ENCODE peak calls at places on chromosome 11, in seven cellular contexts. One of them, this sample, is unnamed.

GRCh38 chr11:30285416-30286121 is 37.3 kb upstream of the ARL14EP start:
- DNase-seq in RWPE1: no peak
- DNase-seq in AG09309: no peak
- DNase-seq in activated naive CD4-positive, alpha-beta T cell: no peak
- DNase-seq in right cardiac atrium: no peak
- DNase-seq in stimulated activated naive CD8-positive, alpha-beta T cell treated with anti-CD3 and anti-CD28 coated beads, Interleukin-15, amount 100 ng/mL, for 72 hours: no peak
- DNase-seq in effector CD8-positive, alpha-beta T cell: no peak
- DNase-seq in this sample: no peak

GRCh38 chr11:102664001-102664752 is 39.0 kb upstream of the MMP20 start:
- DNase-seq in RWPE1: no peak
- DNase-seq in AG09309: no peak
- DNase-seq in activated naive CD4-positive, alpha-beta T cell: no peak
- DNase-seq in right cardiac atrium: no peak
- DNase-seq in stimulated activated naive CD8-positive, alpha-beta T cell treated with anti-CD3 and anti-CD28 coated beads, Interleukin-15, amount 100 ng/mL, for 72 hours: peak
- DNase-seq in effector CD8-positive, alpha-beta T cell: no peak
- DNase-seq in this sample: no peak

GRCh38 chr11:75031771-75032549 is 43.2 kb downstream of the NEU3 start:
- DNase-seq in RWPE1: peak
- DNase-seq in AG09309: no peak
- DNase-seq in activated naive CD4-positive, alpha-beta T cell: peak
- DNase-seq in right cardiac atrium: peak
- DNase-seq in stimulated activated naive CD8-positive, alpha-beta T cell treated with anti-CD3 and anti-CD28 coated beads, Interleukin-15, amount 100 ng/mL, for 72 hours: peak
- DNase-seq in effector CD8-positive, alpha-beta T cell: peak
- DNase-seq in this sample: no peak

GRCh38 chr11:78101073-78101472 is 21.4 kb upstream of the NDUFC2 start:
- DNase-seq in RWPE1: no peak
- DNase-seq in AG09309: no peak
- DNase-seq in activated naive CD4-positive, alpha-beta T cell: no peak
- DNase-seq in right cardiac atrium: no peak
- DNase-seq in stimulated activated naive CD8-positive, alpha-beta T cell treated with anti-CD3 and anti-CD28 coated beads, Interleukin-15, amount 100 ng/mL, for 72 hours: no peak
- DNase-seq in effector CD8-positive, alpha-beta T cell: no peak
- DNase-seq in this sample: no peak

GRCh38 chr11:33256031-33256807 is 962 bp upstream of the HIPK3 start:
- DNase-seq in RWPE1: peak
- DNase-seq in AG09309: no peak
- DNase-seq in activated naive CD4-positive, alpha-beta T cell: no peak
- DNase-seq in right cardiac atrium: no peak
- DNase-seq in stimulated activated naive CD8-positive, alpha-beta T cell treated with anti-CD3 and anti-CD28 coated beads, Interleukin-15, amount 100 ng/mL, for 72 hours: no peak
- DNase-seq in effector CD8-positive, alpha-beta T cell: no peak
- DNase-seq in this sample: no peak

GRCh38 chr11:120940297-120940847 is 83.5 kb upstream of the TBCEL start:
- DNase-seq in RWPE1: no peak
- DNase-seq in AG09309: no peak
- DNase-seq in activated naive CD4-positive, alpha-beta T cell: no peak
- DNase-seq in right cardiac atrium: no peak
- DNase-seq in stimulated activated naive CD8-positive, alpha-beta T cell treated with anti-CD3 and anti-CD28 coated beads, Interleukin-15, amount 100 ng/mL, for 72 hours: no peak
- DNase-seq in effector CD8-positive, alpha-beta T cell: no peak
- DNase-seq in this sample: no peak

GRCh38 chr11:113114452-113115027 is 153.3 kb downstream of the NCAM1 start:
- DNase-seq in RWPE1: peak
- DNase-seq in AG09309: peak
- DNase-seq in activated naive CD4-positive, alpha-beta T cell: no peak
- DNase-seq in right cardiac atrium: peak
- DNase-seq in stimulated activated naive CD8-positive, alpha-beta T cell treated with anti-CD3 and anti-CD28 coated beads, Interleukin-15, amount 100 ng/mL, for 72 hours: no peak
- DNase-seq in effector CD8-positive, alpha-beta T cell: no peak
- DNase-seq in this sample: peak

GRCh38 chr11:61392991-61393595 is 706 bp downstream of the TMEM216 start:
- DNase-seq in RWPE1: peak
- DNase-seq in AG09309: no peak
- DNase-seq in activated naive CD4-positive, alpha-beta T cell: no peak
- DNase-seq in right cardiac atrium: no peak
- DNase-seq in stimulated activated naive CD8-positive, alpha-beta T cell treated with anti-CD3 and anti-CD28 coated beads, Interleukin-15, amount 100 ng/mL, for 72 hours: peak
- DNase-seq in effector CD8-positive, alpha-beta T cell: no peak
- DNase-seq in this sample: no peak

GRCh38 chr11:34157163-34157562 is 51.7 kb downstream of the NAT10 start:
- DNase-seq in RWPE1: no peak
- DNase-seq in AG09309: no peak
- DNase-seq in activated naive CD4-positive, alpha-beta T cell: no peak
- DNase-seq in right cardiac atrium: no peak
- DNase-seq in stimulated activated naive CD8-positive, alpha-beta T cell treated with anti-CD3 and anti-CD28 coated beads, Interleukin-15, amount 100 ng/mL, for 72 hours: no peak
- DNase-seq in effector CD8-positive, alpha-beta T cell: no peak
- DNase-seq in this sample: no peak

GRCh38 chr11:110434952-110435779 is 5.4 kb downstream of the FDX1 start:
- DNase-seq in RWPE1: no peak
- DNase-seq in AG09309: no peak
- DNase-seq in activated naive CD4-positive, alpha-beta T cell: no peak
- DNase-seq in right cardiac atrium: no peak
- DNase-seq in stimulated activated naive CD8-positive, alpha-beta T cell treated with anti-CD3 and anti-CD28 coated beads, Interleukin-15, amount 100 ng/mL, for 72 hours: no peak
- DNase-seq in effector CD8-positive, alpha-beta T cell: no peak
- DNase-seq in this sample: no peak

GRCh38 chr11:134819026-134819425 is 407.0 kb upstream of the B3GAT1 start:
- DNase-seq in RWPE1: no peak
- DNase-seq in AG09309: no peak
- DNase-seq in activated naive CD4-positive, alpha-beta T cell: no peak
- DNase-seq in right cardiac atrium: no peak
- DNase-seq in stimulated activated naive CD8-positive, alpha-beta T cell treated with anti-CD3 and anti-CD28 coated beads, Interleukin-15, amount 100 ng/mL, for 72 hours: no peak
- DNase-seq in effector CD8-positive, alpha-beta T cell: no peak
- DNase-seq in this sample: no peak

GRCh38 chr11:26649884-26650283 is 72.0 kb downstream of the SLC5A12 start:
- DNase-seq in RWPE1: peak
- DNase-seq in AG09309: peak
- DNase-seq in activated naive CD4-positive, alpha-beta T cell: no peak
- DNase-seq in right cardiac atrium: peak
- DNase-seq in stimulated activated naive CD8-positive, alpha-beta T cell treated with anti-CD3 and anti-CD28 coated beads, Interleukin-15, amount 100 ng/mL, for 72 hours: peak
- DNase-seq in effector CD8-positive, alpha-beta T cell: no peak
- DNase-seq in this sample: peak

GRCh38 chr11:68370211-68371111 is 58.1 kb downstream of the LRP5 start:
- DNase-seq in RWPE1: no peak
- DNase-seq in AG09309: no peak
- DNase-seq in activated naive CD4-positive, alpha-beta T cell: no peak
- DNase-seq in right cardiac atrium: peak
- DNase-seq in stimulated activated naive CD8-positive, alpha-beta T cell treated with anti-CD3 and anti-CD28 coated beads, Interleukin-15, amount 100 ng/mL, for 72 hours: no peak
- DNase-seq in effector CD8-positive, alpha-beta T cell: no peak
- DNase-seq in this sample: peak

GRCh38 chr11:64284962-64285884 is at the start of gene GPR137:
- DNase-seq in RWPE1: peak
- DNase-seq in AG09309: no peak
- DNase-seq in activated naive CD4-positive, alpha-beta T cell: peak
- DNase-seq in right cardiac atrium: peak
- DNase-seq in stimulated activated naive CD8-positive, alpha-beta T cell treated with anti-CD3 and anti-CD28 coated beads, Interleukin-15, amount 100 ng/mL, for 72 hours: peak
- DNase-seq in effector CD8-positive, alpha-beta T cell: peak
- DNase-seq in this sample: no peak

GRCh38 chr11:34165786-34166557 is 60.5 kb downstream of the NAT10 start:
- DNase-seq in RWPE1: peak
- DNase-seq in AG09309: no peak
- DNase-seq in activated naive CD4-positive, alpha-beta T cell: no peak
- DNase-seq in right cardiac atrium: no peak
- DNase-seq in stimulated activated naive CD8-positive, alpha-beta T cell treated with anti-CD3 and anti-CD28 coated beads, Interleukin-15, amount 100 ng/mL, for 72 hours: no peak
- DNase-seq in effector CD8-positive, alpha-beta T cell: no peak
- DNase-seq in this sample: no peak

GRCh38 chr11:71286701-71287643 is 34.6 kb upstream of the SHANK2 start:
- DNase-seq in RWPE1: peak
- DNase-seq in AG09309: peak
- DNase-seq in activated naive CD4-positive, alpha-beta T cell: no peak
- DNase-seq in right cardiac atrium: no peak
- DNase-seq in stimulated activated naive CD8-positive, alpha-beta T cell treated with anti-CD3 and anti-CD28 coated beads, Interleukin-15, amount 100 ng/mL, for 72 hours: no peak
- DNase-seq in effector CD8-positive, alpha-beta T cell: no peak
- DNase-seq in this sample: peak

GRCh38 chr11:32472226-32472625 is 36.9 kb upstream of the WT1 start:
- DNase-seq in RWPE1: no peak
- DNase-seq in AG09309: no peak
- DNase-seq in activated naive CD4-positive, alpha-beta T cell: no peak
- DNase-seq in right cardiac atrium: no peak
- DNase-seq in stimulated activated naive CD8-positive, alpha-beta T cell treated with anti-CD3 and anti-CD28 coated beads, Interleukin-15, amount 100 ng/mL, for 72 hours: no peak
- DNase-seq in effector CD8-positive, alpha-beta T cell: no peak
- DNase-seq in this sample: no peak

GRCh38 chr11:131904756-131905155 is 534.3 kb downstream of the NTM start:
- DNase-seq in RWPE1: no peak
- DNase-seq in AG09309: no peak
- DNase-seq in activated naive CD4-positive, alpha-beta T cell: no peak
- DNase-seq in right cardiac atrium: no peak
- DNase-seq in stimulated activated naive CD8-positive, alpha-beta T cell treated with anti-CD3 and anti-CD28 coated beads, Interleukin-15, amount 100 ng/mL, for 72 hours: no peak
- DNase-seq in effector CD8-positive, alpha-beta T cell: no peak
- DNase-seq in this sample: no peak

This sample was measured in GM04503.